ENCODE peak calls at places on chromosomes 16 and 17, in six cellular contexts. W is H1, F is neural crest cell, V is GM10248, A is cardiac muscle cell, X is SK-MEL-5. M is an unnamed sample.

GRCh38 chr17:66655861-66656260 is 179.1 kb upstream of the CACNG5 start:
- DNase-seq in W (no peak), F (no peak), V (no peak), A (peak), X (peak), M (no peak)

GRCh38 chr17:58308173-58308984 is 20.2 kb downstream of the TSPOAP1 start:
- DNase-seq in W (no peak), F (no peak), V (no peak), A (peak), X (no peak), M (no peak)

GRCh38 chr17:15494821-15495220 is 27.4 kb upstream of the CDRT4 start:
- DNase-seq in W (no peak), F (no peak), V (no peak), A (no peak), X (no peak), M (no peak)

GRCh38 chr16:4319454-4319853 is 3.6 kb downstream of the GLIS2 start:
- DNase-seq in W (no peak), F (no peak), V (peak), A (no peak), X (no peak), M (no peak)

GRCh38 chr16:1119766-1120611 is 23.9 kb upstream of the C1QTNF8 start:
- DNase-seq in W (no peak), F (no peak), V (no peak), A (no peak), X (no peak), M (no peak)

GRCh38 chr16:84062734-84063640 is 20.4 kb upstream of the SLC38A8 start:
- DNase-seq in W (peak), F (peak), V (peak), A (peak), X (peak), M (no peak)

GRCh38 chr17:79905832-79906231 is 66.6 kb upstream of the CBX4 start:
- DNase-seq in W (no peak), F (no peak), V (no peak), A (no peak), X (peak), M (no peak)

GRCh38 chr16:11619327-11619851 is 32.7 kb upstream of the LITAF start:
- DNase-seq in W (no peak), F (no peak), V (no peak), A (no peak), X (peak), M (no peak)

GRCh38 chr16:19785512-19786130 is 67.5 kb downstream of the IQCK start:
- DNase-seq in W (no peak), F (no peak), V (no peak), A (no peak), X (no peak), M (no peak)

GRCh38 chr17:69651921-69652320 is 237.4 kb downstream of the MAP2K6 start:
- DNase-seq in W (no peak), F (no peak), V (no peak), A (no peak), X (no peak), M (no peak)

GRCh38 chr16:24550295-24550694 is 10.9 kb downstream of the RBBP6 start:
- DNase-seq in W (no peak), F (no peak), V (no peak), A (no peak), X (no peak), M (no peak)

M was measured in SK-N-MC.